ENCODE peak calls at places on chromosome 22, in four cellular contexts. One of them, this sample, is unnamed.

GRCh38 chr22:42906605-42907338 is 49.7 kb upstream of the ARFGAP3 start:
- DNase-seq in nucleus accumbens: no peak
- DNase-seq in stimulated activated CD8-positive, alpha-beta memory T cell treated with anti-CD3 and anti-CD28 coated beads, Interleukin-15, amount 100 ng/mL, for 1 hour: no peak
- DNase-seq in fibroblast of lung: peak; percentile 52
- DNase-seq in this sample: no peak

GRCh38 chr22:50720861-50721844 is 16.9 kb upstream of the ACR start:
- DNase-seq in nucleus accumbens: no peak
- DNase-seq in fibroblast of lung: no peak
- DNase-seq in stimulated activated CD8-positive, alpha-beta memory T cell treated with anti-CD3 and anti-CD28 coated beads, Interleukin-15, amount 100 ng/mL, for 1 hour: no peak
- DNase-seq in this sample: no peak

GRCh38 chr22:48758021-48758561 is 1069.6 kb downstream of the BRD1 start:
- DNase-seq in stimulated activated CD8-positive, alpha-beta memory T cell treated with anti-CD3 and anti-CD28 coated beads, Interleukin-15, amount 100 ng/mL, for 1 hour: no peak
- DNase-seq in fibroblast of lung: no peak
- DNase-seq in nucleus accumbens: no peak
- DNase-seq in this sample: no peak

GRCh38 chr22:26660961-26661578 is 3.7 kb downstream of the MIAT start:
- DNase-seq in stimulated activated CD8-positive, alpha-beta memory T cell treated with anti-CD3 and anti-CD28 coated beads, Interleukin-15, amount 100 ng/mL, for 1 hour: no peak
- DNase-seq in nucleus accumbens: no peak
- DNase-seq in fibroblast of lung: no peak
- DNase-seq in this sample: no peak

GRCh38 chr22:24954856-24955255 is 2.3 kb downstream of the KIAA1671 start:
- DNase-seq in nucleus accumbens: no peak
- DNase-seq in fibroblast of lung: no peak
- DNase-seq in stimulated activated CD8-positive, alpha-beta memory T cell treated with anti-CD3 and anti-CD28 coated beads, Interleukin-15, amount 100 ng/mL, for 1 hour: no peak
- DNase-seq in this sample: no peak

GRCh38 chr22:32661296-32661695 is 140.2 kb upstream of the TIMP3 start:
- DNase-seq in stimulated activated CD8-positive, alpha-beta memory T cell treated with anti-CD3 and anti-CD28 coated beads, Interleukin-15, amount 100 ng/mL, for 1 hour: no peak
- DNase-seq in nucleus accumbens: no peak
- DNase-seq in fibroblast of lung: peak; percentile 89
- DNase-seq in this sample: no peak

GRCh38 chr22:47380692-47381091 is 618.2 kb downstream of the TBC1D22A start:
- DNase-seq in fibroblast of lung: no peak
- DNase-seq in nucleus accumbens: no peak
- DNase-seq in stimulated activated CD8-positive, alpha-beta memory T cell treated with anti-CD3 and anti-CD28 coated beads, Interleukin-15, amount 100 ng/mL, for 1 hour: no peak
- DNase-seq in this sample: no peak

GRCh38 chr22:20154602-20155183 is 3.8 kb upstream of the CCDC188 start:
- DNase-seq in nucleus accumbens: no peak
- DNase-seq in stimulated activated CD8-positive, alpha-beta memory T cell treated with anti-CD3 and anti-CD28 coated beads, Interleukin-15, amount 100 ng/mL, for 1 hour: no peak
- DNase-seq in fibroblast of lung: no peak
- DNase-seq in this sample: no peak

This sample was measured in putamen.